ENCODE peak calls at places on chromosomes 5 and 9, in seven cellular contexts. I is K562, P is GM12878, B is HepG2, K is SK-N-SH, N is H1, T is GM12891. E is an unnamed sample.

GRCh38 chr5:158126442-158127399 is 267.8 kb upstream of the CLINT1 start:
- DNase-seq in B (no peak), P (no peak), N (no peak), K (no peak), I (no peak), T (no peak), E (no peak)

GRCh38 chr5:13218518-13218917 is 726.0 kb downstream of the DNAH5 start:
- DNase-seq in I (no peak), T (no peak), N (no peak), P (no peak), B (no peak), K (no peak), E (no peak)

GRCh38 chr9:134333234-134333873 is 7.1 kb downstream of the RXRA start:
- DNase-seq in T (no peak), K (peak), B (peak), I (no peak), N (no peak), P (no peak), E (no peak)

GRCh38 chr9:128818839-128819715 is 777 bp downstream of the ENDOG start:
- DNase-seq in N (peak), P (no peak), K (peak), T (peak), B (no peak), I (peak), E (peak)

GRCh38 chr5:16886366-16886736 is 49.7 kb downstream of the MYO10 start:
- DNase-seq in B (no peak), K (no peak), T (no peak), P (no peak), N (no peak), I (no peak), E (no peak)

GRCh38 chr5:178419651-178420050 is 170.5 kb downstream of the COL23A1 start:
- DNase-seq in N (no peak), P (no peak), K (no peak), B (no peak), I (no peak), T (no peak), E (no peak)

GRCh38 chr5:113367586-113367985 is 67.2 kb downstream of the TSSK1B start:
- DNase-seq in T (no peak), B (no peak), P (no peak), I (peak), K (peak), N (no peak), E (no peak)

GRCh38 chr5:107505763-107506534 is 164.8 kb downstream of the EFNA5 start:
- DNase-seq in N (no peak), K (no peak), I (no peak), T (no peak), P (no peak), B (no peak), E (no peak)

GRCh38 chr9:134593756-134594375 is 47.7 kb upstream of the COL5A1 start:
- DNase-seq in B (no peak), K (no peak), P (no peak), N (no peak), I (no peak), T (no peak), E (no peak)

GRCh38 chr9:135992486-135993408 is 31.6 kb upstream of the UBAC1 start:
- DNase-seq in T (no peak), P (no peak), K (peak), N (peak), I (peak), B (peak), E (no peak)

GRCh38 chr9:70563437-70564204 is 149.2 kb upstream of the KLF9 start:
- DNase-seq in B (no peak), K (no peak), P (peak), N (no peak), I (no peak), T (peak), E (peak)

GRCh38 chr5:171307843-171308452 is 1.1 kb upstream of the TLX3 start:
- DNase-seq in P (no peak), I (no peak), B (no peak), K (no peak), T (no peak), N (no peak), E (no peak)

DNA sequence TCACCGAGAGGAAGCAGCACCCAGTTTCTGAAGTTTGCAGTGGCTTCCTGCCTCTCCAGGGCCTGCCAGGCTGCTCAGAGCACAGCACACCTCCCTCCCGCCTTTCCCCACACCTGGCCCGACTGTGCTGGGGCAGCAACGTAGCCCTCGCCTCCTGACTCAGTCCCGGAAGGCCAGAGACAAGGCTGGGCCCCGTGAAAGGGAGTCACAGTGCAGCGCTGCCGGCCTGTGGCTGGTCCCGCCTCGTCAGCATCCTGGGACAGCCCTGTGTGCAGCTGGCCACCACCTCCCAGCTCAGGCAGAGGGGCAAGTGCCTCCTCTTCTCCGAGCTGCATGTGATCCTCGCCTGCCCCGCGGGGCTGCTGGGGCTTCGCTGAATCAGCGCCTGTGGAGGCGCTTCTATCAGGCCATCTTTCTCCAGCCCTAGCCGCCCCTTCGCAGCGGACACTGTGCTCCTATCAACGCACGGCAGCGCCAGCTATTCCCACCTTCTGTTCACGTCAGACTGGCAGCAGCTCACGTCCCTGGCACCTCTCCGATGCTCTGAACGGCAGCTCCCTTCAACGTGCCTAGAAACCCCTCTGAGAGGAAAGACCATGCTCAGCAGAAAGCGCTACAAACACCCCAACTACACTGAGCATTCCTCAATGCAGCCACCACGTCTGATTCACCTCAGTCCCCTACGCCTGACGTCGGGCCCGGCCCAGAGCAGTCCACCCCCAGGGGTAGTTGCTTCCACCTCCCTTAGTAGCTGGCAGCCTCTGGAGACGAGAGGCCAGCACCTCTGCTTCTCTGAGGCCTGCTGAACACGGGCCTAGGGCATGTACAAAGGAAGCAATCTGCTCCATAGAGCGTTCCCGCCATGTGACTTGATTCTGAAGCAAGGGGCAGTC is 78.8 kb downstream of the GPR21 start:
- DNase-seq in T (peak), K (no peak), N (no peak), I (no peak), P (no peak), B (no peak), E (no peak)
- TF ChIP-seq POLR2AphosphoS5 in T (peak), K (no peak), N (peak), I (no peak), P (no peak), B (no peak), E (no peak)

GRCh38 chr5:33769968-33770367 is 121.8 kb downstream of the ADAMTS12 start:
- DNase-seq in B (no peak), K (no peak), N (no peak), P (no peak), I (no peak), T (no peak), E (no peak)
- TF ChIP-seq TAF1 in B (no peak), K (no peak), N (no peak), P (no peak), I (no peak), T (no peak), E (no peak)

GRCh38 chr9:98879958-98880300 is 63.8 kb upstream of the COL15A1 start:
- DNase-seq in T (no peak), B (no peak), K (no peak), I (no peak), P (no peak), N (no peak), E (no peak)
- TF ChIP-seq POLR2AphosphoS5 in T (no peak), B (no peak), K (no peak), I (no peak), P (no peak), N (no peak), E (no peak)

GRCh38 chr5:67985686-67986387 is 229.7 kb upstream of the PIK3R1 start:
- DNase-seq in B (no peak), T (no peak), N (no peak), K (no peak), I (no peak), P (no peak), E (no peak)
- TF ChIP-seq TAF1 in B (no peak), T (no peak), N (no peak), K (no peak), I (no peak), P (no peak), E (no peak)

DNA sequence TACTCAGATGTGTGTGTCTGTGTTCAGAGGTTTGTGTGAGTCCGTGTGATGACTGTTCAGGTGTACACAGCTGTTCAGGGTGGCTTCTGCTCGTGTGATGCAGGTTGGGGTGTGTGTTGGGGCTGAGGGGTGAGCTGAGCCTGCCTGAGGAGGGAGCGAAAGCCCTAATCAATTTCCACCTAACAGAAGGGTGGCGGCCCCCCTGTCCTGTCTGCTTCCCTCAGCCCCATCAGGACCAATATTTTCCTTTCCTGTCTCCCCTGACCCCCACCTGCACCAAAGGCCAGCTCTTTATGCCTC is 30.2 kb downstream of the LHX2 start:
- DNase-seq in N (no peak), P (no peak), K (peak), I (no peak), B (no peak), T (no peak), E (no peak)
- TF ChIP-seq POLR2AphosphoS5 in N (no peak), P (no peak), K (no peak), I (no peak), B (no peak), T (no peak), E (no peak)

GRCh38 chr9:72888032-72888431 is 64.8 kb downstream of the ALDH1A1 start:
- DNase-seq in I (no peak), K (no peak), B (no peak), N (no peak), P (no peak), T (no peak), E (no peak)

GRCh38 chr9:72894342-72894741 is 58.5 kb downstream of the ALDH1A1 start:
- DNase-seq in P (no peak), K (no peak), I (no peak), B (no peak), T (no peak), N (no peak), E (no peak)

GRCh38 chr9:72888943-72889342 is 63.9 kb downstream of the ALDH1A1 start:
- DNase-seq in P (no peak), K (no peak), N (no peak), B (no peak), T (no peak), I (no peak), E (no peak)

GRCh38 chr9:72893437-72893836 is 59.4 kb downstream of the ALDH1A1 start:
- DNase-seq in N (no peak), I (no peak), B (no peak), K (no peak), P (no peak), T (no peak), E (no peak)

DNA sequence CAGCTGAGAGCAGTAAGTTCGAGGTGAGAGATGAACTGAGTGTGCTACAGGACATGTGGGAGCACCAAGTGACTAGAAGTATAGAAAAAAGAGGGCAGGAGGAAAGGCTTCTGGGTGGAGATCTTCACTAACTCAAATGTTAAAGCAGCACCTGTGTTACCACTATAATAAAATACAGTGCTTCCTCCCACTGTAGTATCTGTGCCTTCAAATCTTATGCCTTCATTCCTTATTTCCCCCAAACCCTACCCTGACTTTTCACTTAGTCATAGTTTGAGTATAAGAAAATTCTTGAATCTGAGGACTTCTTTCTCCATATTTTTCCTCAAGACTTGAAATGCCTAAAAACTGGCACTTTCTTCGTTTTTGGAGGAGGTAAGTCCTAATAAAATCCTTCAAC is 61.8 kb downstream of the ALDH1A1 start:
- DNase-seq in B (no peak), N (no peak), I (no peak), K (no peak), T (no peak), P (no peak), E (no peak)
- TF ChIP-seq TAF1 in B (no peak), N (no peak), I (no peak), K (no peak), T (no peak), P (no peak), E (no peak)

GRCh38 chr9:69181908-69182353 is 7.9 kb downstream of the TJP2 start:
- DNase-seq in P (no peak), K (no peak), I (no peak), N (peak), T (no peak), B (no peak), E (no peak)

GRCh38 chr9:69179037-69179436 is 5.0 kb downstream of the TJP2 start:
- DNase-seq in N (no peak), I (no peak), K (no peak), T (no peak), P (no peak), B (no peak), E (no peak)

GRCh38 chr9:69180200-69180599 is 6.1 kb downstream of the TJP2 start:
- DNase-seq in I (no peak), B (no peak), P (no peak), K (no peak), N (no peak), T (no peak), E (no peak)

GRCh38 chr9:69178583-69179011 is 4.5 kb downstream of the TJP2 start:
- DNase-seq in N (no peak), P (no peak), B (peak), T (no peak), K (no peak), I (no peak), E (no peak)

DNA sequence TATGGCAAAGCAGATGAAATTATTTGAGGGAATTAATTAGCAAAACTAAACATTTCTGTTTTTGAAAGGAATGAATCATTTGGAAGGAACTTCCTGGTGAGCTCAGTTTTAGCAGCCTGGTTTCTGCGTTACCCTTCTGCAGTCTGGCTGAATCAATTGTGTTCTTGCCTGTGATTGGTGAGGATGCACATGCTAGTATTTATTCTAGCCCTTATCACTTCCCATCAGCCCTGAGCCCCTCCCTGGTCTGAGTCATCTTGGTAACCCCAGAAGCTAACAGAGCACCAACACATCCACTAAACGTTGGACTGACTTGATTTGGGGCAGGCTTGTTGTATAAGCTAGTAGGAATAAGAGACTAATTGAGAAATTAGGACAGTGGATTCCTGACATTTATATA is 6.6 kb downstream of the TJP2 start:
- DNase-seq in N (no peak), K (peak), I (peak), P (no peak), B (peak), T (no peak), E (no peak)
- TF ChIP-seq POLR2AphosphoS5 in N (no peak), K (peak), I (peak), P (no peak), B (no peak), T (no peak), E (no peak)

GRCh38 chr5:59204114-59204897 is 621.4 kb downstream of the RAB3C start:
- DNase-seq in K (no peak), B (no peak), P (no peak), I (no peak), N (no peak), T (no peak), E (no peak)
- TF ChIP-seq TAF1 in K (no peak), B (no peak), P (no peak), I (no peak), N (no peak), T (no peak), E (no peak)